ENCODE peak calls at places on chromosomes 12 and 14, in seven cellular contexts. One of them, this sample, is unnamed.

GRCh38 chr12:56116267-56117081 is at the start of gene RPL41:
- DNase-seq in mesenchymal stem cell: peak; percentile 96
- DNase-seq in HCT116: peak; percentile 91
- DNase-seq in HepG2: peak; percentile 89
- DNase-seq in fibroblast of lung: peak; percentile 95
- DNase-seq in IMR-90: peak; percentile 91
- DNase-seq in H9: peak; percentile 95
- DNase-seq in this sample: peak; percentile 91

GRCh38 chr12:131251336-131252101 is 297.8 kb downstream of the ADGRD1 start:
- DNase-seq in fibroblast of lung: no peak
- DNase-seq in mesenchymal stem cell: no peak
- DNase-seq in HCT116: no peak
- DNase-seq in IMR-90: no peak
- DNase-seq in H9: no peak
- DNase-seq in HepG2: no peak
- DNase-seq in this sample: no peak

GRCh38 chr12:11577658-11578260 is 71.7 kb upstream of the ETV6 start:
- DNase-seq in HCT116: no peak
- DNase-seq in H9: no peak
- DNase-seq in IMR-90: peak; percentile 37
- DNase-seq in fibroblast of lung: no peak
- DNase-seq in HepG2: no peak
- DNase-seq in mesenchymal stem cell: no peak
- DNase-seq in this sample: peak; percentile 47

GRCh38 chr12:104751024-104751570 is 207.0 kb downstream of the SLC41A2 start:
- DNase-seq in mesenchymal stem cell: no peak
- DNase-seq in HCT116: no peak
- DNase-seq in fibroblast of lung: no peak
- DNase-seq in HepG2: no peak
- DNase-seq in H9: peak; percentile 27
- DNase-seq in IMR-90: no peak
- DNase-seq in this sample: no peak

GRCh38 chr12:124395986-124396385 is 101.1 kb downstream of the RFLNA start:
- DNase-seq in H9: no peak
- DNase-seq in HepG2: no peak
- DNase-seq in mesenchymal stem cell: no peak
- DNase-seq in IMR-90: no peak
- DNase-seq in fibroblast of lung: no peak
- DNase-seq in HCT116: no peak
- DNase-seq in this sample: no peak

GRCh38 chr12:32270818-32271710 is 128.3 kb upstream of the FGD4 start:
- DNase-seq in H9: no peak
- DNase-seq in fibroblast of lung: peak; percentile 9
- DNase-seq in HCT116: no peak
- DNase-seq in mesenchymal stem cell: peak; percentile 50
- DNase-seq in HepG2: peak; percentile 24
- DNase-seq in IMR-90: peak; percentile 62
- DNase-seq in this sample: peak; percentile 17

GRCh38 chr12:52005903-52006703 is 643 bp upstream of the TAMALIN start:
- DNase-seq in fibroblast of lung: no peak
- DNase-seq in mesenchymal stem cell: peak; percentile 72
- DNase-seq in IMR-90: no peak
- DNase-seq in H9: peak; percentile 72
- DNase-seq in HepG2: no peak
- DNase-seq in HCT116: no peak
- DNase-seq in this sample: no peak

GRCh38 chr12:89427508-89428156 is 75.3 kb upstream of the DUSP6 start:
- DNase-seq in HCT116: no peak
- DNase-seq in fibroblast of lung: no peak
- DNase-seq in mesenchymal stem cell: peak; percentile 52
- DNase-seq in IMR-90: no peak
- DNase-seq in H9: no peak
- DNase-seq in HepG2: no peak
- DNase-seq in this sample: no peak

GRCh38 chr14:42424501-42424900 is 817.8 kb downstream of the LRFN5 start:
- DNase-seq in IMR-90: peak; percentile 24
- DNase-seq in mesenchymal stem cell: peak; percentile 9
- DNase-seq in HCT116: no peak
- DNase-seq in fibroblast of lung: peak; percentile 19
- DNase-seq in H9: no peak
- DNase-seq in HepG2: no peak
- DNase-seq in this sample: no peak

GRCh38 chr12:68036642-68037041 is 47.4 kb downstream of the IFNG-AS1 start:
- DNase-seq in HepG2: no peak
- DNase-seq in H9: no peak
- DNase-seq in mesenchymal stem cell: no peak
- DNase-seq in HCT116: no peak
- DNase-seq in IMR-90: no peak
- DNase-seq in fibroblast of lung: no peak
- DNase-seq in this sample: no peak

GRCh38 chr14:78446807-78447206 is 276.6 kb downstream of the NRXN3 start:
- DNase-seq in fibroblast of lung: no peak
- DNase-seq in HCT116: no peak
- DNase-seq in HepG2: no peak
- DNase-seq in IMR-90: no peak
- DNase-seq in mesenchymal stem cell: no peak
- DNase-seq in H9: peak; percentile 32
- DNase-seq in this sample: no peak

GRCh38 chr14:82855912-82856381 is 1322.3 kb upstream of the SEL1L start:
- DNase-seq in IMR-90: peak; percentile 60
- DNase-seq in fibroblast of lung: peak; percentile 72
- DNase-seq in H9: no peak
- DNase-seq in HCT116: no peak
- DNase-seq in mesenchymal stem cell: peak; percentile 62
- DNase-seq in HepG2: no peak
- DNase-seq in this sample: no peak

GRCh38 chr14:70048313-70048654 is 140.5 kb downstream of the SLC8A3 start:
- DNase-seq in HCT116: no peak
- DNase-seq in fibroblast of lung: no peak
- DNase-seq in H9: no peak
- DNase-seq in IMR-90: no peak
- DNase-seq in HepG2: no peak
- DNase-seq in mesenchymal stem cell: no peak
- DNase-seq in this sample: no peak

GRCh38 chr12:39372929-39373328 is 70.0 kb downstream of the KIF21A start:
- DNase-seq in fibroblast of lung: no peak
- DNase-seq in IMR-90: no peak
- DNase-seq in HCT116: no peak
- DNase-seq in HepG2: no peak
- DNase-seq in H9: no peak
- DNase-seq in mesenchymal stem cell: no peak
- DNase-seq in this sample: no peak

GRCh38 chr14:100146548-100147091 is 12.8 kb downstream of the DEGS2 start:
- DNase-seq in fibroblast of lung: no peak
- DNase-seq in HCT116: no peak
- DNase-seq in H9: no peak
- DNase-seq in IMR-90: no peak
- DNase-seq in mesenchymal stem cell: no peak
- DNase-seq in HepG2: no peak
- DNase-seq in this sample: no peak

GRCh38 chr12:107845226-107845979 is 70.9 kb downstream of the ASCL4 start:
- DNase-seq in fibroblast of lung: no peak
- DNase-seq in HepG2: no peak
- DNase-seq in HCT116: no peak
- DNase-seq in H9: no peak
- DNase-seq in IMR-90: no peak
- DNase-seq in mesenchymal stem cell: no peak
- DNase-seq in this sample: no peak

GRCh38 chr14:21874167-21874566 is 200.5 kb upstream of the OR4E1 start:
- DNase-seq in IMR-90: no peak
- DNase-seq in mesenchymal stem cell: no peak
- DNase-seq in HepG2: no peak
- DNase-seq in H9: no peak
- DNase-seq in HCT116: no peak
- DNase-seq in fibroblast of lung: no peak
- DNase-seq in this sample: no peak

GRCh38 chr12:25372002-25372401 is 121.3 kb upstream of the KRAS start:
- DNase-seq in IMR-90: no peak
- DNase-seq in mesenchymal stem cell: no peak
- DNase-seq in H9: no peak
- DNase-seq in HCT116: no peak
- DNase-seq in fibroblast of lung: no peak
- DNase-seq in HepG2: no peak
- DNase-seq in this sample: no peak

GRCh38 chr12:25372969-25373368 is 122.2 kb upstream of the KRAS start:
- DNase-seq in mesenchymal stem cell: no peak
- DNase-seq in fibroblast of lung: no peak
- DNase-seq in HCT116: no peak
- DNase-seq in IMR-90: no peak
- DNase-seq in H9: no peak
- DNase-seq in HepG2: no peak
- DNase-seq in this sample: no peak

GRCh38 chr12:25376985-25377384 is 126.3 kb upstream of the KRAS start:
- DNase-seq in H9: no peak
- DNase-seq in IMR-90: no peak
- DNase-seq in HepG2: no peak
- DNase-seq in HCT116: no peak
- DNase-seq in fibroblast of lung: no peak
- DNase-seq in mesenchymal stem cell: no peak
- DNase-seq in this sample: no peak

GRCh38 chr12:25376392-25376791 is 125.7 kb upstream of the KRAS start:
- DNase-seq in HCT116: no peak
- DNase-seq in fibroblast of lung: no peak
- DNase-seq in HepG2: no peak
- DNase-seq in H9: no peak
- DNase-seq in IMR-90: no peak
- DNase-seq in mesenchymal stem cell: no peak
- DNase-seq in this sample: no peak

GRCh38 chr12:25373396-25373795 is 122.7 kb upstream of the KRAS start:
- DNase-seq in IMR-90: no peak
- DNase-seq in HepG2: no peak
- DNase-seq in H9: no peak
- DNase-seq in mesenchymal stem cell: no peak
- DNase-seq in HCT116: no peak
- DNase-seq in fibroblast of lung: no peak
- DNase-seq in this sample: no peak
- H2AFZ ChIP-seq in IMR-90: no peak overlapping the region
- H2AFZ ChIP-seq in HepG2: no peak overlapping the region
- H2AFZ ChIP-seq in H9: no peak overlapping the region
- H2AFZ ChIP-seq in mesenchymal stem cell: no peak overlapping the region
- H2AFZ ChIP-seq in HCT116: no peak overlapping the region
- H2AFZ ChIP-seq in fibroblast of lung: no peak overlapping the region
- H2AFZ ChIP-seq in this sample: no peak overlapping the region

GRCh38 chr12:16602412-16602811 is 3.5 kb downstream of the LMO3 start:
- DNase-seq in fibroblast of lung: no peak
- DNase-seq in HCT116: no peak
- DNase-seq in IMR-90: no peak
- DNase-seq in H9: no peak
- DNase-seq in HepG2: no peak
- DNase-seq in mesenchymal stem cell: no peak
- DNase-seq in this sample: no peak

GRCh38 chr12:16604853-16605252 is 1.1 kb downstream of the LMO3 start:
- DNase-seq in HCT116: no peak
- DNase-seq in H9: no peak
- DNase-seq in IMR-90: no peak
- DNase-seq in HepG2: no peak
- DNase-seq in fibroblast of lung: no peak
- DNase-seq in mesenchymal stem cell: no peak
- DNase-seq in this sample: no peak

GRCh38 chr12:16603265-16603915 is 2.6 kb downstream of the LMO3 start:
- DNase-seq in H9: no peak
- DNase-seq in HepG2: no peak
- DNase-seq in mesenchymal stem cell: no peak
- DNase-seq in fibroblast of lung: no peak
- DNase-seq in HCT116: no peak
- DNase-seq in IMR-90: no peak
- DNase-seq in this sample: no peak

GRCh38 chr12:16605666-16606116 is 271 bp downstream of the LMO3 start:
- DNase-seq in fibroblast of lung: peak; percentile 31
- DNase-seq in H9: no peak
- DNase-seq in HCT116: no peak
- DNase-seq in IMR-90: peak; percentile 12
- DNase-seq in mesenchymal stem cell: peak; percentile 18
- DNase-seq in HepG2: peak; percentile 9
- DNase-seq in this sample: no peak

GRCh38 chr12:16603916-16604575 is 1.9 kb downstream of the LMO3 start:
- DNase-seq in IMR-90: no peak
- DNase-seq in H9: no peak
- DNase-seq in mesenchymal stem cell: no peak
- DNase-seq in HCT116: no peak
- DNase-seq in fibroblast of lung: peak; percentile 18
- DNase-seq in HepG2: no peak
- DNase-seq in this sample: no peak
- H3K27me3 ChIP-seq in IMR-90: peaks cover 18% of the 10 kb centered on the region
- H3K27me3 ChIP-seq in H9: peaks cover 3% of the 10 kb centered on the region
- H3K27me3 ChIP-seq in mesenchymal stem cell: peaks cover 11% of the 10 kb centered on the region
- H3K27me3 ChIP-seq in HCT116: no peaks in the 10 kb centered on the region
- H3K27me3 ChIP-seq in fibroblast of lung: peaks cover 3% of the 10 kb centered on the region
- H3K27me3 ChIP-seq in HepG2: no peaks in the 10 kb centered on the region
- H3K27me3 ChIP-seq in this sample: no peaks in the 10 kb centered on the region

GRCh38 chr12:1855241-1855640 is 34.9 kb downstream of the LRTM2 start:
- DNase-seq in H9: peak; percentile 27
- DNase-seq in mesenchymal stem cell: no peak
- DNase-seq in HCT116: no peak
- DNase-seq in HepG2: no peak
- DNase-seq in fibroblast of lung: peak; percentile 22
- DNase-seq in IMR-90: peak; percentile 9
- DNase-seq in this sample: no peak
- H3K4me2 ChIP-seq in H9: no peak overlapping the region
- H3K4me2 ChIP-seq in mesenchymal stem cell: no peak overlapping the region
- H3K4me2 ChIP-seq in HCT116: no peak overlapping the region
- H3K4me2 ChIP-seq in HepG2: no peak overlapping the region
- H3K4me2 ChIP-seq in fibroblast of lung: no peak overlapping the region
- H3K4me2 ChIP-seq in IMR-90: no peak overlapping the region
- H3K4me2 ChIP-seq in this sample: no peak overlapping the region

GRCh38 chr12:100199347-100200136 is 1.1 kb upstream of the ACTR6 start:
- DNase-seq in HCT116: peak; percentile 52
- DNase-seq in mesenchymal stem cell: no peak
- DNase-seq in H9: peak; percentile 95
- DNase-seq in IMR-90: no peak
- DNase-seq in HepG2: peak; percentile 73
- DNase-seq in fibroblast of lung: no peak
- DNase-seq in this sample: peak; percentile 60

GRCh38 chr12:100199023-100199346 is 1.6 kb upstream of the ACTR6 start:
- DNase-seq in fibroblast of lung: no peak
- DNase-seq in HepG2: no peak
- DNase-seq in mesenchymal stem cell: no peak
- DNase-seq in HCT116: no peak
- DNase-seq in H9: no peak
- DNase-seq in IMR-90: no peak
- DNase-seq in this sample: no peak

GRCh38 chr12:100197486-100197885 is 3.1 kb upstream of the ACTR6 start:
- DNase-seq in HCT116: no peak
- DNase-seq in H9: no peak
- DNase-seq in mesenchymal stem cell: no peak
- DNase-seq in HepG2: no peak
- DNase-seq in fibroblast of lung: no peak
- DNase-seq in IMR-90: no peak
- DNase-seq in this sample: no peak

GRCh38 chr12:100200450-100201181 is at the start of gene ACTR6:
- DNase-seq in fibroblast of lung: peak; percentile 97
- DNase-seq in mesenchymal stem cell: peak; percentile 97
- DNase-seq in HepG2: peak; percentile 93
- DNase-seq in HCT116: peak; percentile 92
- DNase-seq in IMR-90: peak; percentile 95
- DNase-seq in H9: peak; percentile 97
- DNase-seq in this sample: peak; percentile 90

GRCh38 chr12:100201604-100202423 is 1.2 kb downstream of the ACTR6 start:
- DNase-seq in HCT116: no peak
- DNase-seq in HepG2: no peak
- DNase-seq in mesenchymal stem cell: no peak
- DNase-seq in fibroblast of lung: no peak
- DNase-seq in IMR-90: no peak
- DNase-seq in H9: no peak
- DNase-seq in this sample: no peak
- H2AFZ ChIP-seq in HCT116: no peak overlapping the region
- H2AFZ ChIP-seq in HepG2: no peak overlapping the region
- H2AFZ ChIP-seq in mesenchymal stem cell: no peak overlapping the region
- H2AFZ ChIP-seq in fibroblast of lung: no peak overlapping the region
- H2AFZ ChIP-seq in IMR-90: no peak overlapping the region
- H2AFZ ChIP-seq in H9: no peak overlapping the region
- H2AFZ ChIP-seq in this sample: peak overlapping the region; percentile 99